ENCODE peak calls at places on chromosomes 1 and 21, in seven cellular contexts. One of them, this sample, is unnamed.

GRCh38 chr21:45559216-45560105 is 17.2 kb upstream of the SLC19A1 start:
- DNase-seq in HFF-Myc: no peak
- DNase-seq in breast epithelium: no peak
- DNase-seq in BJ: no peak
- DNase-seq in choroid plexus epithelial cell: no peak
- DNase-seq in fibroblast of mammary gland: no peak
- DNase-seq in AG10803: no peak
- DNase-seq in this sample: no peak

GRCh38 chr1:29657816-29658215 is 421.5 kb downstream of the PTPRU start:
- DNase-seq in HFF-Myc: no peak
- DNase-seq in breast epithelium: no peak
- DNase-seq in BJ: no peak
- DNase-seq in choroid plexus epithelial cell: no peak
- DNase-seq in fibroblast of mammary gland: no peak
- DNase-seq in AG10803: no peak
- DNase-seq in this sample: no peak

GRCh38 chr1:151314137-151314875 is 12.9 kb downstream of the PI4KB start:
- DNase-seq in HFF-Myc: peak; percentile 63
- DNase-seq in breast epithelium: peak; percentile 60
- DNase-seq in BJ: peak; percentile 54
- DNase-seq in choroid plexus epithelial cell: peak; percentile 77
- DNase-seq in fibroblast of mammary gland: peak; percentile 91
- DNase-seq in AG10803: peak; percentile 82
- DNase-seq in this sample: peak; percentile 96

GRCh38 chr1:9631613-9632012 is 19.9 kb upstream of the PIK3CD start:
- DNase-seq in HFF-Myc: no peak
- DNase-seq in breast epithelium: no peak
- DNase-seq in BJ: no peak
- DNase-seq in choroid plexus epithelial cell: no peak
- DNase-seq in fibroblast of mammary gland: no peak
- DNase-seq in AG10803: no peak
- DNase-seq in this sample: no peak

GRCh38 chr1:2186901-2187300 is 7.7 kb downstream of the FAAP20 start:
- DNase-seq in HFF-Myc: no peak
- DNase-seq in breast epithelium: no peak
- DNase-seq in BJ: no peak
- DNase-seq in choroid plexus epithelial cell: no peak
- DNase-seq in fibroblast of mammary gland: no peak
- DNase-seq in AG10803: no peak
- DNase-seq in this sample: no peak

GRCh38 chr1:168556647-168557046 is 12.8 kb upstream of the XCL2 start:
- DNase-seq in HFF-Myc: no peak
- DNase-seq in breast epithelium: no peak
- DNase-seq in BJ: no peak
- DNase-seq in choroid plexus epithelial cell: no peak
- DNase-seq in fibroblast of mammary gland: no peak
- DNase-seq in AG10803: no peak
- DNase-seq in this sample: no peak

GRCh38 chr1:169044296-169044695 is 62.2 kb upstream of the ATP1B1 start:
- DNase-seq in HFF-Myc: no peak
- DNase-seq in breast epithelium: no peak
- DNase-seq in BJ: no peak
- DNase-seq in choroid plexus epithelial cell: peak; percentile 18
- DNase-seq in fibroblast of mammary gland: no peak
- DNase-seq in AG10803: no peak
- DNase-seq in this sample: no peak

GRCh38 chr1:56758135-56758534 is 61.1 kb downstream of the FYB2 start:
- DNase-seq in HFF-Myc: no peak
- DNase-seq in breast epithelium: peak; percentile 19
- DNase-seq in BJ: no peak
- DNase-seq in choroid plexus epithelial cell: no peak
- DNase-seq in fibroblast of mammary gland: no peak
- DNase-seq in AG10803: no peak
- DNase-seq in this sample: no peak

GRCh38 chr1:233114860-233115259 is 164.4 kb downstream of the NTPCR start:
- DNase-seq in HFF-Myc: no peak
- DNase-seq in breast epithelium: no peak
- DNase-seq in BJ: no peak
- DNase-seq in choroid plexus epithelial cell: no peak
- DNase-seq in fibroblast of mammary gland: no peak
- DNase-seq in AG10803: no peak
- DNase-seq in this sample: no peak

GRCh38 chr1:4978660-4979390 is 324.4 kb downstream of the AJAP1 start:
- DNase-seq in HFF-Myc: no peak
- DNase-seq in breast epithelium: no peak
- DNase-seq in BJ: no peak
- DNase-seq in choroid plexus epithelial cell: no peak
- DNase-seq in fibroblast of mammary gland: no peak
- DNase-seq in AG10803: no peak
- DNase-seq in this sample: no peak

GRCh38 chr1:226912587-226913176 is 27.4 kb upstream of the COQ8A start:
- DNase-seq in HFF-Myc: no peak
- DNase-seq in breast epithelium: no peak
- DNase-seq in BJ: no peak
- DNase-seq in choroid plexus epithelial cell: peak; percentile 63
- DNase-seq in fibroblast of mammary gland: peak; percentile 14
- DNase-seq in AG10803: no peak
- DNase-seq in this sample: peak; percentile 27

GRCh38 chr1:223720987-223721591 is 8.8 kb downstream of the CAPN2 start:
- DNase-seq in HFF-Myc: no peak
- DNase-seq in breast epithelium: peak; percentile 70
- DNase-seq in BJ: peak; percentile 89
- DNase-seq in choroid plexus epithelial cell: peak; percentile 96
- DNase-seq in fibroblast of mammary gland: peak; percentile 91
- DNase-seq in AG10803: peak; percentile 92
- DNase-seq in this sample: peak; percentile 91

GRCh38 chr1:209202826-209203439 is 380.6 kb upstream of the CAMK1G start:
- DNase-seq in HFF-Myc: no peak
- DNase-seq in breast epithelium: no peak
- DNase-seq in BJ: no peak
- DNase-seq in choroid plexus epithelial cell: peak; percentile 78
- DNase-seq in fibroblast of mammary gland: peak; percentile 67
- DNase-seq in AG10803: peak; percentile 67
- DNase-seq in this sample: peak; percentile 23

GRCh38 chr21:31514598-31514997 is 144.9 kb upstream of the SOD1 start:
- DNase-seq in HFF-Myc: no peak
- DNase-seq in breast epithelium: peak; percentile 24
- DNase-seq in BJ: no peak
- DNase-seq in choroid plexus epithelial cell: peak; percentile 57
- DNase-seq in fibroblast of mammary gland: no peak
- DNase-seq in AG10803: no peak
- DNase-seq in this sample: no peak

GRCh38 chr1:160376525-160377131 is 9.8 kb downstream of the NHLH1 start:
- DNase-seq in HFF-Myc: peak; percentile 39
- DNase-seq in breast epithelium: no peak
- DNase-seq in BJ: no peak
- DNase-seq in choroid plexus epithelial cell: peak; percentile 87
- DNase-seq in fibroblast of mammary gland: peak; percentile 75
- DNase-seq in AG10803: peak; percentile 74
- DNase-seq in this sample: peak; percentile 79

GRCh38 chr1:172134087-172134731 is 286.3 kb upstream of the C1orf105 start:
- DNase-seq in HFF-Myc: no peak
- DNase-seq in breast epithelium: no peak
- DNase-seq in BJ: no peak
- DNase-seq in choroid plexus epithelial cell: peak; percentile 23
- DNase-seq in fibroblast of mammary gland: no peak
- DNase-seq in AG10803: no peak
- DNase-seq in this sample: peak; percentile 23

GRCh38 chr1:175514309-175515001 is 228.9 kb downstream of the TNR start:
- DNase-seq in HFF-Myc: no peak
- DNase-seq in breast epithelium: no peak
- DNase-seq in BJ: no peak
- DNase-seq in choroid plexus epithelial cell: peak; percentile 44
- DNase-seq in fibroblast of mammary gland: no peak
- DNase-seq in AG10803: peak; percentile 8
- DNase-seq in this sample: no peak

GRCh38 chr1:5151481-5151880 is 497.1 kb downstream of the AJAP1 start:
- DNase-seq in HFF-Myc: no peak
- DNase-seq in breast epithelium: no peak
- DNase-seq in BJ: no peak
- DNase-seq in choroid plexus epithelial cell: no peak
- DNase-seq in fibroblast of mammary gland: no peak
- DNase-seq in AG10803: no peak
- DNase-seq in this sample: no peak

GRCh38 chr1:180309338-180309737 is 79.3 kb downstream of the LHX4 start:
- DNase-seq in HFF-Myc: peak; percentile 20
- DNase-seq in breast epithelium: no peak
- DNase-seq in BJ: no peak
- DNase-seq in choroid plexus epithelial cell: peak; percentile 69
- DNase-seq in fibroblast of mammary gland: peak; percentile 56
- DNase-seq in AG10803: peak; percentile 60
- DNase-seq in this sample: peak; percentile 55

GRCh38 chr1:12185036-12185435 is 18.2 kb downstream of the TNFRSF1B start:
- DNase-seq in HFF-Myc: no peak
- DNase-seq in breast epithelium: no peak
- DNase-seq in BJ: no peak
- DNase-seq in choroid plexus epithelial cell: peak; percentile 57
- DNase-seq in fibroblast of mammary gland: no peak
- DNase-seq in AG10803: no peak
- DNase-seq in this sample: no peak
- H3K4me3 ChIP-seq in HFF-Myc: no peak overlapping the region
- H3K4me3 ChIP-seq in breast epithelium: peak overlapping the region; percentile 46
- H3K4me3 ChIP-seq in BJ: no peak overlapping the region
- H3K4me3 ChIP-seq in choroid plexus epithelial cell: peak overlapping the region; percentile 7
- H3K4me3 ChIP-seq in fibroblast of mammary gland: no peak overlapping the region
- H3K4me3 ChIP-seq in AG10803: no peak overlapping the region
- H3K4me3 ChIP-seq in this sample: no peak overlapping the region

GRCh38 chr1:108712605-108713150 is at the start of gene FNDC7:
- DNase-seq in HFF-Myc: no peak
- DNase-seq in breast epithelium: no peak
- DNase-seq in BJ: no peak
- DNase-seq in choroid plexus epithelial cell: peak; percentile 35
- DNase-seq in fibroblast of mammary gland: no peak
- DNase-seq in AG10803: no peak
- DNase-seq in this sample: no peak

GRCh38 chr1:108706643-108707042 is 6.1 kb upstream of the FNDC7 start:
- DNase-seq in HFF-Myc: no peak
- DNase-seq in breast epithelium: no peak
- DNase-seq in BJ: no peak
- DNase-seq in choroid plexus epithelial cell: no peak
- DNase-seq in fibroblast of mammary gland: no peak
- DNase-seq in AG10803: no peak
- DNase-seq in this sample: no peak

GRCh38 chr1:108703939-108704338 is 8.8 kb upstream of the FNDC7 start:
- DNase-seq in HFF-Myc: no peak
- DNase-seq in breast epithelium: no peak
- DNase-seq in BJ: no peak
- DNase-seq in choroid plexus epithelial cell: no peak
- DNase-seq in fibroblast of mammary gland: peak; percentile 50
- DNase-seq in AG10803: no peak
- DNase-seq in this sample: peak; percentile 60

GRCh38 chr1:108704501-108704900 is 8.2 kb upstream of the FNDC7 start:
- DNase-seq in HFF-Myc: no peak
- DNase-seq in breast epithelium: no peak
- DNase-seq in BJ: peak; percentile 48
- DNase-seq in choroid plexus epithelial cell: peak; percentile 86
- DNase-seq in fibroblast of mammary gland: peak; percentile 86
- DNase-seq in AG10803: peak; percentile 73
- DNase-seq in this sample: peak; percentile 91

DNA sequence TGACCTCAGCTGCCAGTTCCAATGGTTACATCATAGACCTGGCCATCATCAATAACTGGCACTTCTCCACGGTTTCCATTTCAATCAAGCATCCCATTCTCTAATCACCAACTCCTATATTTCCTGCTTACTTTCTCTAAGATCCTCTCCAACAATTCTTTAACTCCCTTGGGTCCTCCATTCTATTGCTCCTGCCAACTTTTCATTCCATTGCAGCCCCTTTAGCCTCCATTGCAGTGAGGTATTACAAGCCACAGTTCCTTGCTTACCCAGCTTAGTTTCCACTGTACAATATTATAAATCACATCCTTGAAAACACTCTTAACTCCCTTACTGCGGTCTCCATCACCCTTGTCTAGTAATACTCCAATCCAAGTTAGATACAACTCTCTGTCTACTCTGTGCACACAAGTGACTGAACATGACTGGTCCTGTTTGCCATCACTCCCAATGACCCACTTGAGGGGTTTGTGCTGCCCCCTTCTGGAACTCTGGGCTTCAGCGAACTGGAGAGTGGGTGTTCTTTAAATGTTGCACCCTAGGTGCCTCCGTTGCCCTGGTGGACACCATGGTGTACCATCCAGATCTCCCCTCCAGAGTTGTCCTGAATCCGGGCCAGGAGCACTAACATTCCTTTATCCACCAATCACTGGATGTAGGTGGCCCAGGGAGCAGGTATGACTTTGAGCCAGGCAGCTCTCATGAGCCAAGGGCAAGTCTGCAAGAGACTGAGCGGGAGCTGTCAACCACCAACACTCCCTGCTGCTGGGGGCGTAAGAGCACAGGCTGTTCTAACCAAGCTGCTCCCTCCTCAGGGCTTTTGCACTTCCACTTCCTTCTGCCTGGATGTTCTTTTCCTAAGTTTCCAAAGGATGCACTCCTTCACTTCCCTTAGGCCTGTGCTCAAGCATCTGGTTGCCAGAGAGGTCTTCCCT is 3.7 kb upstream of the FNDC7 start:
- DNase-seq in HFF-Myc: no peak
- DNase-seq in breast epithelium: no peak
- DNase-seq in BJ: no peak
- DNase-seq in choroid plexus epithelial cell: peak; percentile 52
- DNase-seq in fibroblast of mammary gland: peak; percentile 41
- DNase-seq in AG10803: no peak
- DNase-seq in this sample: no peak
- TF ChIP-seq CTCF in HFF-Myc: peak; percentile 23
- TF ChIP-seq CTCF in breast epithelium: no peak
- TF ChIP-seq CTCF in BJ: no peak
- TF ChIP-seq CTCF in choroid plexus epithelial cell: peak; percentile 37
- TF ChIP-seq CTCF in fibroblast of mammary gland: peak; percentile 22
- TF ChIP-seq CTCF in AG10803: peak; percentile 11
- TF ChIP-seq CTCF in this sample: peak; percentile 8

GRCh38 chr1:201284636-201285035 is 1.3 kb downstream of the PKP1 start:
- DNase-seq in HFF-Myc: no peak
- DNase-seq in breast epithelium: no peak
- DNase-seq in BJ: no peak
- DNase-seq in choroid plexus epithelial cell: no peak
- DNase-seq in fibroblast of mammary gland: no peak
- DNase-seq in AG10803: no peak
- DNase-seq in this sample: no peak
- H3K4me3 ChIP-seq in HFF-Myc: no peak overlapping the region
- H3K4me3 ChIP-seq in breast epithelium: peak overlapping the region; percentile 70
- H3K4me3 ChIP-seq in BJ: no peak overlapping the region
- H3K4me3 ChIP-seq in choroid plexus epithelial cell: no peak overlapping the region
- H3K4me3 ChIP-seq in fibroblast of mammary gland: no peak overlapping the region
- H3K4me3 ChIP-seq in AG10803: no peak overlapping the region
- H3K4me3 ChIP-seq in this sample: no peak overlapping the region

GRCh38 chr1:22024485-22025367 is 23.3 kb downstream of the CELA3A start:
- DNase-seq in HFF-Myc: peak; percentile 45
- DNase-seq in breast epithelium: peak; percentile 56
- DNase-seq in BJ: no peak
- DNase-seq in choroid plexus epithelial cell: peak; percentile 93
- DNase-seq in fibroblast of mammary gland: peak; percentile 83
- DNase-seq in AG10803: peak; percentile 67
- DNase-seq in this sample: peak; percentile 81
- TF ChIP-seq CTCF in HFF-Myc: no peak
- TF ChIP-seq CTCF in breast epithelium: no peak
- TF ChIP-seq CTCF in BJ: peak; percentile 12
- TF ChIP-seq CTCF in choroid plexus epithelial cell: no peak
- TF ChIP-seq CTCF in fibroblast of mammary gland: no peak
- TF ChIP-seq CTCF in AG10803: no peak
- TF ChIP-seq CTCF in this sample: no peak

GRCh38 chr1:115373305-115373704 is 35.3 kb upstream of the NGF start:
- DNase-seq in HFF-Myc: no peak
- DNase-seq in breast epithelium: no peak
- DNase-seq in BJ: peak; percentile 78
- DNase-seq in choroid plexus epithelial cell: peak; percentile 62
- DNase-seq in fibroblast of mammary gland: peak; percentile 97
- DNase-seq in AG10803: peak; percentile 96
- DNase-seq in this sample: peak; percentile 92
- H3K4me3 ChIP-seq in HFF-Myc: no peak overlapping the region
- H3K4me3 ChIP-seq in breast epithelium: no peak overlapping the region
- H3K4me3 ChIP-seq in BJ: no peak overlapping the region
- H3K4me3 ChIP-seq in choroid plexus epithelial cell: no peak overlapping the region
- H3K4me3 ChIP-seq in fibroblast of mammary gland: no peak overlapping the region
- H3K4me3 ChIP-seq in AG10803: no peak overlapping the region
- H3K4me3 ChIP-seq in this sample: no peak overlapping the region

This sample was measured in foreskin fibroblast.